ENCODE peak calls at places on chromosome 11, in ten cellular contexts. One of them, this sample, is unnamed.

GRCh38 chr11:92227233-92227593 is 2.6 kb downstream of the FAT3 start:
- DNase-seq in GM23338: peak; percentile 51
- DNase-seq in gastrocnemius medialis: no peak
- DNase-seq in astrocyte: no peak
- DNase-seq in brain microvascular endothelial cell: no peak
- DNase-seq in body of pancreas: no peak
- DNase-seq in spleen: no peak
- DNase-seq in uterus: no peak
- DNase-seq in bronchial epithelial cell: no peak
- DNase-seq in stomach: no peak
- DNase-seq in this sample: no peak

GRCh38 chr11:26073646-26074045 is 258.3 kb upstream of the ANO3 start:
- DNase-seq in GM23338: no peak
- DNase-seq in gastrocnemius medialis: no peak
- DNase-seq in astrocyte: no peak
- DNase-seq in brain microvascular endothelial cell: no peak
- DNase-seq in body of pancreas: no peak
- DNase-seq in spleen: no peak
- DNase-seq in uterus: no peak
- DNase-seq in bronchial epithelial cell: no peak
- DNase-seq in stomach: no peak
- DNase-seq in this sample: no peak

GRCh38 chr11:117839234-117839882 is 14.8 kb upstream of the FXYD2 start:
- DNase-seq in GM23338: no peak
- DNase-seq in gastrocnemius medialis: no peak
- DNase-seq in astrocyte: no peak
- DNase-seq in brain microvascular endothelial cell: no peak
- DNase-seq in body of pancreas: no peak
- DNase-seq in spleen: no peak
- DNase-seq in uterus: peak; percentile 8
- DNase-seq in bronchial epithelial cell: no peak
- DNase-seq in stomach: peak; percentile 13
- DNase-seq in this sample: no peak

GRCh38 chr11:114290503-114291239 is 5.5 kb upstream of the NNMT start:
- DNase-seq in GM23338: no peak
- DNase-seq in gastrocnemius medialis: no peak
- DNase-seq in astrocyte: peak; percentile 82
- DNase-seq in brain microvascular endothelial cell: no peak
- DNase-seq in body of pancreas: no peak
- DNase-seq in spleen: no peak
- DNase-seq in uterus: no peak
- DNase-seq in bronchial epithelial cell: no peak
- DNase-seq in stomach: no peak
- DNase-seq in this sample: no peak

GRCh38 chr11:128936546-128937275 is 6.0 kb downstream of the TP53AIP1 start:
- DNase-seq in GM23338: peak; percentile 94
- DNase-seq in gastrocnemius medialis: no peak
- DNase-seq in astrocyte: peak; percentile 55
- DNase-seq in brain microvascular endothelial cell: no peak
- DNase-seq in body of pancreas: no peak
- DNase-seq in spleen: peak; percentile 72
- DNase-seq in uterus: no peak
- DNase-seq in bronchial epithelial cell: no peak
- DNase-seq in stomach: no peak
- DNase-seq in this sample: no peak

GRCh38 chr11:134178275-134178674 is 45.5 kb downstream of the NCAPD3 start:
- DNase-seq in GM23338: no peak
- DNase-seq in gastrocnemius medialis: no peak
- DNase-seq in astrocyte: no peak
- DNase-seq in brain microvascular endothelial cell: no peak
- DNase-seq in body of pancreas: no peak
- DNase-seq in spleen: no peak
- DNase-seq in uterus: no peak
- DNase-seq in bronchial epithelial cell: no peak
- DNase-seq in stomach: no peak
- DNase-seq in this sample: no peak

GRCh38 chr11:119970566-119970965 is 167.3 kb downstream of the TRIM29 start:
- DNase-seq in GM23338: no peak
- DNase-seq in gastrocnemius medialis: no peak
- DNase-seq in astrocyte: no peak
- DNase-seq in brain microvascular endothelial cell: no peak
- DNase-seq in body of pancreas: no peak
- DNase-seq in spleen: no peak
- DNase-seq in uterus: no peak
- DNase-seq in bronchial epithelial cell: no peak
- DNase-seq in stomach: no peak
- DNase-seq in this sample: no peak

GRCh38 chr11:130574740-130575139 is 126.3 kb downstream of the ADAMTS15 start:
- DNase-seq in GM23338: no peak
- DNase-seq in gastrocnemius medialis: peak; percentile 76
- DNase-seq in astrocyte: no peak
- DNase-seq in brain microvascular endothelial cell: no peak
- DNase-seq in body of pancreas: no peak
- DNase-seq in spleen: no peak
- DNase-seq in uterus: no peak
- DNase-seq in bronchial epithelial cell: no peak
- DNase-seq in stomach: no peak
- DNase-seq in this sample: no peak

GRCh38 chr11:85826096-85826855 is 15.3 kb upstream of the SYTL2 start:
- DNase-seq in GM23338: peak; percentile 50
- DNase-seq in gastrocnemius medialis: no peak
- DNase-seq in astrocyte: no peak
- DNase-seq in brain microvascular endothelial cell: peak; percentile 40
- DNase-seq in body of pancreas: peak; percentile 17
- DNase-seq in spleen: no peak
- DNase-seq in uterus: peak; percentile 53
- DNase-seq in bronchial epithelial cell: no peak
- DNase-seq in stomach: no peak
- DNase-seq in this sample: no peak

GRCh38 chr11:112928136-112928535 is 33.1 kb upstream of the NCAM1 start:
- DNase-seq in GM23338: no peak
- DNase-seq in gastrocnemius medialis: no peak
- DNase-seq in astrocyte: peak; percentile 18
- DNase-seq in brain microvascular endothelial cell: no peak
- DNase-seq in body of pancreas: no peak
- DNase-seq in spleen: no peak
- DNase-seq in uterus: no peak
- DNase-seq in bronchial epithelial cell: no peak
- DNase-seq in stomach: no peak
- DNase-seq in this sample: no peak

GRCh38 chr11:117735350-117735977 is 61.6 kb downstream of the DSCAML1 start:
- DNase-seq in GM23338: no peak
- DNase-seq in gastrocnemius medialis: no peak
- DNase-seq in astrocyte: no peak
- DNase-seq in brain microvascular endothelial cell: no peak
- DNase-seq in body of pancreas: no peak
- DNase-seq in spleen: peak; percentile 47
- DNase-seq in uterus: no peak
- DNase-seq in bronchial epithelial cell: no peak
- DNase-seq in stomach: no peak
- DNase-seq in this sample: no peak

DNA sequence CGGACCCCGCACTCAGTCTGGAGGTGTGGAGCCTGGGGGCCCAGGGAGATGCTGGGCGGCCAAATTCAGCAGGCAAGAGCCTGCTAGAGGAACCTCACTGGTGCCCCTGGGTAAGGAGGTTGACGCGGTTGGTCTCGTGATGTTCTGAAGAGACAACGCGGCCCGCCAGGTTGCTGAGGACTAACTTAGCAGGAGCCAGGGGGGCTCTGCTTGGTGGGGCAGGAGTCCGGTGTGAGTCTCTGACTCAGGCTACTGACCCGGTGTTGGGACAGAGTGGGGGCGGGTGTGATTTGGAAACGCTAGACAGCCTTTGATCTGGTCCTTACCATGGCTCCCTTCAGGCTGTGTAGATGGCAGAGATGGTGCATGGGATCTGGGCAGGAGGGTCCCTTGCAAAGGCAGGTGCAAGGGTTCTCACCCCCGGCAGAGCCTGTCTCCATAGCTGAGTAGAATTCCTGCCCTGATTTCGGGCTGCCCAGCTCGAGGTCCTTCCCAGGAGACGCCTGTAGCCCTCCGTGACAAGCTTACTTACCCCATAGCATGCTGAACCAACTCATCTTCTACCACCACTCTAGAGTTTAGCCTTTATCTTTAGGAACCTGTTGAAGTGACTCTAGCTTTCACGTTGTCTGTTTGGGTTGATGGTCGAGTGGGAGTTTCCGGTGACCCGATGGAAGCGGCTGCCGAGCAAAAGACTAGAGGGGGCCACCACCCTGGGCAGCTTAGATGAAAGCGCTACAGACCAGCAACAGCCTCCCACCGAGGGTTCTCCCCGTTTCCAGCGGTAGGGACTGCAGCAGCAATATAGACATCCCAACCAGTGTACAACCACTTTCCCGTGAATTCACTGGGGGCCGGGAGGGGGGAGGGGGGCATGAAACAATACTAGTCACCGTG is 38.4 kb downstream of the KCNC1 start:
- DNase-seq in GM23338: no peak
- DNase-seq in gastrocnemius medialis: no peak
- DNase-seq in astrocyte: no peak
- DNase-seq in brain microvascular endothelial cell: no peak
- DNase-seq in body of pancreas: no peak
- DNase-seq in spleen: peak; percentile 66
- DNase-seq in uterus: no peak
- DNase-seq in bronchial epithelial cell: no peak
- DNase-seq in stomach: no peak
- DNase-seq in this sample: no peak
- H3K27me3 ChIP-seq in GM23338: no peaks in the 10 kb centered on the region
- H3K27me3 ChIP-seq in gastrocnemius medialis: no peaks in the 10 kb centered on the region
- H3K27me3 ChIP-seq in astrocyte: no peaks in the 10 kb centered on the region
- H3K27me3 ChIP-seq in brain microvascular endothelial cell: no peaks in the 10 kb centered on the region
- H3K27me3 ChIP-seq in body of pancreas: no peaks in the 10 kb centered on the region
- H3K27me3 ChIP-seq in spleen: no peaks in the 10 kb centered on the region
- H3K27me3 ChIP-seq in uterus: no peaks in the 10 kb centered on the region
- H3K27me3 ChIP-seq in bronchial epithelial cell: no peaks in the 10 kb centered on the region
- H3K27me3 ChIP-seq in stomach: no peaks in the 10 kb centered on the region
- H3K27me3 ChIP-seq in this sample: no peaks in the 10 kb centered on the region

GRCh38 chr11:42410251-42410956 is 901.4 kb upstream of the API5 start:
- DNase-seq in GM23338: no peak
- DNase-seq in gastrocnemius medialis: no peak
- DNase-seq in astrocyte: peak; percentile 49
- DNase-seq in brain microvascular endothelial cell: peak; percentile 11
- DNase-seq in body of pancreas: no peak
- DNase-seq in spleen: no peak
- DNase-seq in uterus: no peak
- DNase-seq in bronchial epithelial cell: peak; percentile 3
- DNase-seq in stomach: no peak
- DNase-seq in this sample: no peak

DNA sequence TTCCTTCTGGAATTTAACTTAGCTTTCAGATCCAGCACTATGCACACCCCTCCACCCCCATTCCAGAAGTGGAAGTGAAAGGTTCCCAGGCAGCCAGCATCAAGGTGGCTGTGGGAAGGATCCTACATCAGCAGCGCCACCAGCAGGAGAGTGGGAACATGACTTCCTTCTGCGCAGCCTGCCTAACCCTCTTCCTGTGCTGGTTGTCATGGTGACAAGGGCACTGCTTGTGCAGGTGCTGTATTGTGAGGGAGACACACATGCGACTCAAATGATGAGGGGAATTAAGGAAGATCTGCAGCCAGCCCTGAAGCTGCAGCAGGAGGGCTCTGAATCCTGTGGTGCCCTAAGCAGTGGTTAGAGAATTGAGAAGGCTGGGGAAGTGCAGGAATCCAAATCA is 904.4 kb upstream of the API5 start:
- DNase-seq in GM23338: peak; percentile 97
- DNase-seq in gastrocnemius medialis: no peak
- DNase-seq in astrocyte: no peak
- DNase-seq in brain microvascular endothelial cell: peak; percentile 10
- DNase-seq in body of pancreas: peak; percentile 5
- DNase-seq in spleen: no peak
- DNase-seq in uterus: no peak
- DNase-seq in bronchial epithelial cell: no peak
- DNase-seq in stomach: peak; percentile 28
- DNase-seq in this sample: no peak
- TF ChIP-seq CTCF in GM23338: peak; percentile 94
- TF ChIP-seq CTCF in gastrocnemius medialis: no peak
- TF ChIP-seq CTCF in astrocyte: peak; percentile 4
- TF ChIP-seq CTCF in brain microvascular endothelial cell: peak; percentile 36
- TF ChIP-seq CTCF in body of pancreas: no peak
- TF ChIP-seq CTCF in spleen: no peak
- TF ChIP-seq CTCF in uterus: no peak
- TF ChIP-seq CTCF in bronchial epithelial cell: no peak
- TF ChIP-seq CTCF in stomach: no peak
- TF ChIP-seq CTCF in this sample: no peak

GRCh38 chr11:640021-640706 is 3.1 kb downstream of the DRD4 start:
- DNase-seq in GM23338: peak; percentile 63
- DNase-seq in gastrocnemius medialis: no peak
- DNase-seq in astrocyte: no peak
- DNase-seq in brain microvascular endothelial cell: no peak
- DNase-seq in body of pancreas: no peak
- DNase-seq in spleen: no peak
- DNase-seq in uterus: no peak
- DNase-seq in bronchial epithelial cell: no peak
- DNase-seq in stomach: no peak
- DNase-seq in this sample: no peak
- H3K4me3 ChIP-seq in GM23338: peak overlapping the region; percentile 46
- H3K4me3 ChIP-seq in gastrocnemius medialis: no peak overlapping the region
- H3K4me3 ChIP-seq in astrocyte: no peak overlapping the region
- H3K4me3 ChIP-seq in brain microvascular endothelial cell: no peak overlapping the region
- H3K4me3 ChIP-seq in body of pancreas: no peak overlapping the region
- H3K4me3 ChIP-seq in spleen: peak overlapping the region; percentile 53
- H3K4me3 ChIP-seq in uterus: no peak overlapping the region
- H3K4me3 ChIP-seq in bronchial epithelial cell: no peak overlapping the region
- H3K4me3 ChIP-seq in stomach: no peak overlapping the region
- H3K4me3 ChIP-seq in this sample: no peak overlapping the region

GRCh38 chr11:121321614-121322243 is 29.2 kb downstream of the SC5D start:
- DNase-seq in GM23338: peak; percentile 79
- DNase-seq in gastrocnemius medialis: no peak
- DNase-seq in astrocyte: peak; percentile 2
- DNase-seq in brain microvascular endothelial cell: no peak
- DNase-seq in body of pancreas: peak; percentile 26
- DNase-seq in spleen: no peak
- DNase-seq in uterus: no peak
- DNase-seq in bronchial epithelial cell: peak; percentile 38
- DNase-seq in stomach: no peak
- DNase-seq in this sample: no peak

GRCh38 chr11:121323208-121323607 is 30.6 kb downstream of the SC5D start:
- DNase-seq in GM23338: peak; percentile 53
- DNase-seq in gastrocnemius medialis: no peak
- DNase-seq in astrocyte: no peak
- DNase-seq in brain microvascular endothelial cell: no peak
- DNase-seq in body of pancreas: no peak
- DNase-seq in spleen: no peak
- DNase-seq in uterus: no peak
- DNase-seq in bronchial epithelial cell: no peak
- DNase-seq in stomach: no peak
- DNase-seq in this sample: no peak

GRCh38 chr11:121318848-121319834 is 26.6 kb downstream of the SC5D start:
- DNase-seq in GM23338: peak; percentile 69
- DNase-seq in gastrocnemius medialis: no peak
- DNase-seq in astrocyte: peak; percentile 41
- DNase-seq in brain microvascular endothelial cell: peak; percentile 45
- DNase-seq in body of pancreas: peak; percentile 13
- DNase-seq in spleen: no peak
- DNase-seq in uterus: no peak
- DNase-seq in bronchial epithelial cell: peak; percentile 48
- DNase-seq in stomach: no peak
- DNase-seq in this sample: peak; percentile 9
- H3K27me3 ChIP-seq in GM23338: no peaks in the 10 kb centered on the region
- H3K27me3 ChIP-seq in gastrocnemius medialis: peaks cover 3% of the 10 kb centered on the region
- H3K27me3 ChIP-seq in astrocyte: peaks cover 12% of the 10 kb centered on the region
- H3K27me3 ChIP-seq in brain microvascular endothelial cell: no peaks in the 10 kb centered on the region
- H3K27me3 ChIP-seq in body of pancreas: no peaks in the 10 kb centered on the region
- H3K27me3 ChIP-seq in spleen: no peaks in the 10 kb centered on the region
- H3K27me3 ChIP-seq in uterus: no peaks in the 10 kb centered on the region
- H3K27me3 ChIP-seq in bronchial epithelial cell: peaks cover 1% of the 10 kb centered on the region
- H3K27me3 ChIP-seq in stomach: no peaks in the 10 kb centered on the region
- H3K27me3 ChIP-seq in this sample: peaks cover 1% of the 10 kb centered on the region